ENCODE peak calls at places on chromosomes 16 and 17, in five cellular contexts. Z, S, R, T and F are unnamed samples.

GRCh38 chr16:52441886-52442285 is 105.1 kb downstream of the TOX3 start:
- DNase-seq in R (no peak), S (no peak), T (no peak), Z (no peak), F (no peak)

GRCh38 chr17:27540300-27541105 is 84.3 kb downstream of the KSR1 start:
- DNase-seq in S (no peak), R (no peak), Z (no peak), T (peak; percentile 74), F (no peak)

GRCh38 chr17:29959658-29960337 is 18.4 kb downstream of the EFCAB5 start:
- DNase-seq in T (no peak), S (no peak), R (no peak), Z (no peak), F (no peak)

GRCh38 chr17:64226132-64226531 is 36.9 kb downstream of the TEX2 start:
- DNase-seq in R (no peak), T (no peak), Z (no peak), S (no peak), F (no peak)

GRCh38 chr17:51435641-51436091 is 175.3 kb downstream of the UTP18 start:
- DNase-seq in S (no peak), Z (peak; percentile 79), R (peak; percentile 58), T (peak; percentile 55), F (peak; percentile 68)

GRCh38 chr17:16313159-16314090 is 39.8 kb downstream of the CENPV start:
- DNase-seq in R (no peak), Z (no peak), T (peak; percentile 92), S (no peak), F (no peak)

GRCh38 chr16:53478965-53479364 is 24.0 kb downstream of the AKTIP start:
- DNase-seq in Z (no peak), R (no peak), S (no peak), T (no peak), F (no peak)

GRCh38 chr17:12618557-12618956 is 47.1 kb upstream of the MYOCD start:
- DNase-seq in S (no peak), Z (no peak), T (no peak), R (no peak), F (no peak)

GRCh38 chr16:22225060-22225459 is 19.0 kb downstream of the EEF2K start:
- DNase-seq in T (no peak), R (no peak), Z (peak; percentile 21), S (no peak), F (no peak)

GRCh38 chr17:18107971-18108370 is 585 bp upstream of the MYO15A start:
- DNase-seq in S (no peak), Z (no peak), R (no peak), T (no peak), F (no peak)

GRCh38 chr16:79971237-79971572 is 370.7 kb upstream of the MAF start:
- DNase-seq in T (no peak), R (no peak), Z (no peak), S (no peak), F (no peak)

GRCh38 chr17:7589891-7590611 is at the start of gene SOX15:
- DNase-seq in T (no peak), S (no peak), Z (peak; percentile 71), R (no peak), F (no peak)

GRCh38 chr16:11306997-11307638 is 26.0 kb upstream of the PRM1 start:
- DNase-seq in Z (no peak), T (peak; percentile 80), S (no peak), R (peak; percentile 49), F (no peak)

GRCh38 chr17:28811594-28812135 is 30.9 kb downstream of the FAM222B start:
- DNase-seq in R (peak; percentile 37), T (peak; percentile 55), Z (no peak), S (no peak), F (no peak)

GRCh38 chr16:53224932-53225533 is 170.2 kb downstream of the CHD9 start:
- DNase-seq in S (no peak), R (peak; percentile 5), Z (no peak), T (no peak), F (no peak)

GRCh38 chr16:10245002-10245401 is 62.8 kb upstream of the GRIN2A start:
- DNase-seq in T (no peak), R (no peak), Z (no peak), S (no peak), F (no peak)

GRCh38 chr16:27539120-27539519 is 10.6 kb downstream of the GTF3C1 start:
- DNase-seq in T (no peak), S (no peak), R (no peak), Z (no peak), F (no peak)

GRCh38 chr16:68009157-68009735 is 6.5 kb downstream of the DPEP2NB start:
- DNase-seq in T (no peak), Z (no peak), R (no peak), S (no peak), F (no peak)

GRCh38 chr17:80603380-80603779 is 58.7 kb downstream of the RPTOR start:
- DNase-seq in T (peak; percentile 35), R (no peak), Z (no peak), S (no peak), F (no peak)

GRCh38 chr17:27980035-27980434 is 62.4 kb upstream of the NLK start:
- DNase-seq in T (no peak), Z (no peak), S (no peak), R (no peak), F (no peak)

GRCh38 chr16:29852654-29853053 is 10.4 kb downstream of the CDIPT start:
- DNase-seq in S (no peak), Z (no peak), R (no peak), T (peak; percentile 26), F (no peak)

GRCh38 chr17:74153821-74154430 is 49.6 kb upstream of the RPL38 start:
- DNase-seq in Z (no peak), R (no peak), T (no peak), S (no peak), F (no peak)

GRCh38 chr17:27296427-27296979 is 2.6 kb downstream of the WSB1 start:
- DNase-seq in T (no peak), Z (no peak), S (no peak), R (no peak), F (no peak)

GRCh38 chr17:45150911-45151809 is 2.9 kb downstream of the HEXIM1 start:
- DNase-seq in T (no peak), Z (no peak), S (no peak), R (peak; percentile 10), F (no peak)

GRCh38 chr16:70746708-70747424 is 54.1 kb downstream of the VAC14 start:
- DNase-seq in T (peak; percentile 83), R (no peak), S (peak; percentile 70), Z (no peak), F (no peak)